ENCODE peak calls at places on chromosomes 2 and 18, in nine cellular contexts. S is psoas muscle, Q is Calu3, K is GM23338, H is SK-N-SH, D is kidney, E is WERI-Rb-1, O is tibial artery, R is Peyer's patch. M is an unnamed sample.

GRCh38 chr2:100877555-100877954 is 57.6 kb downstream of the NPAS2 start:
- DNase-seq in D (no peak), R (no peak), Q (no peak), H (no peak), K (no peak), S (no peak), O (no peak), E (no peak), M (no peak)

GRCh38 chr2:9343524-9343923 is 79.8 kb downstream of the ITGB1BP1 start:
- DNase-seq in H (no peak), K (no peak), O (no peak), Q (no peak), R (no peak), D (no peak), S (no peak), E (no peak), M (no peak)

GRCh38 chr2:73208258-73208657 is 5.8 kb upstream of the SMYD5 start:
- DNase-seq in H (no peak), E (no peak), O (no peak), R (no peak), K (no peak), D (no peak), Q (no peak), S (no peak), M (no peak)

GRCh38 chr2:3160751-3161330 is 216.8 kb downstream of the EIPR1 start:
- DNase-seq in K (no peak), D (no peak), H (no peak), E (no peak), O (no peak), S (no peak), R (no peak), Q (no peak), M (no peak)

GRCh38 chr2:233060500-233061006 is 411 bp downstream of the INPP5D start:
- DNase-seq in O (no peak), E (no peak), R (no peak), H (no peak), S (no peak), K (no peak), D (no peak), Q (no peak), M (no peak)

GRCh38 chr18:49016648-49017539 is 66.1 kb upstream of the SMAD7 start:
- DNase-seq in H (peak), Q (peak), S (peak), K (peak), D (peak), E (peak), R (peak), O (peak), M (no peak)

GRCh38 chr2:44342854-44343253 is 18.4 kb downstream of the PREPL start:
- DNase-seq in H (peak), K (peak), E (peak), S (no peak), Q (peak), D (no peak), R (no peak), O (no peak), M (no peak)

GRCh38 chr2:29405266-29405665 is 290.1 kb downstream of the CLIP4 start:
- DNase-seq in E (no peak), O (no peak), S (no peak), K (no peak), D (no peak), H (no peak), R (no peak), Q (no peak), M (no peak)

GRCh38 chr2:203685081-203685621 is 21.3 kb upstream of the CD28 start:
- DNase-seq in K (no peak), H (no peak), Q (peak), E (no peak), R (no peak), O (no peak), D (no peak), S (no peak), M (no peak)

GRCh38 chr18:21453512-21453862 is 147.0 kb downstream of the ESCO1 start:
- DNase-seq in K (no peak), O (no peak), E (no peak), Q (no peak), R (no peak), D (no peak), S (peak), H (no peak), M (no peak)

GRCh38 chr18:75143851-75144250 is 65.1 kb downstream of the PTGR3 start:
- DNase-seq in S (no peak), Q (no peak), D (no peak), H (no peak), E (peak), O (no peak), K (no peak), R (peak), M (no peak)

GRCh38 chr2:211823886-211824479 is 714.6 kb downstream of the ERBB4 start:
- DNase-seq in Q (no peak), R (no peak), O (no peak), E (no peak), S (no peak), H (no peak), D (no peak), K (no peak), M (no peak)

GRCh38 chr2:168175469-168175868 is 71.9 kb downstream of the STK39 start:
- DNase-seq in H (no peak), R (no peak), S (no peak), E (no peak), O (no peak), D (no peak), K (no peak), Q (no peak), M (no peak)

GRCh38 chr2:96816127-96816835 is at the start of gene CNNM3:
- DNase-seq in H (peak), D (peak), R (peak), K (peak), O (peak), E (peak), Q (peak), S (peak), M (peak)
- TF ChIP-seq CTCF in H (peak), D (peak), R (peak), K (peak), O (peak), E (peak), Q (peak), S (peak), M (peak)

GRCh38 chr2:197804758-197805597 is 585 bp downstream of the PLCL1 start:
- DNase-seq in H (peak), S (peak), R (peak), K (peak), Q (peak), D (peak), O (peak), E (peak), M (no peak)
- TF ChIP-seq CTCF in H (no peak), S (no peak), R (no peak), K (no peak), Q (no peak), D (no peak), O (peak), E (no peak), M (no peak)

DNA sequence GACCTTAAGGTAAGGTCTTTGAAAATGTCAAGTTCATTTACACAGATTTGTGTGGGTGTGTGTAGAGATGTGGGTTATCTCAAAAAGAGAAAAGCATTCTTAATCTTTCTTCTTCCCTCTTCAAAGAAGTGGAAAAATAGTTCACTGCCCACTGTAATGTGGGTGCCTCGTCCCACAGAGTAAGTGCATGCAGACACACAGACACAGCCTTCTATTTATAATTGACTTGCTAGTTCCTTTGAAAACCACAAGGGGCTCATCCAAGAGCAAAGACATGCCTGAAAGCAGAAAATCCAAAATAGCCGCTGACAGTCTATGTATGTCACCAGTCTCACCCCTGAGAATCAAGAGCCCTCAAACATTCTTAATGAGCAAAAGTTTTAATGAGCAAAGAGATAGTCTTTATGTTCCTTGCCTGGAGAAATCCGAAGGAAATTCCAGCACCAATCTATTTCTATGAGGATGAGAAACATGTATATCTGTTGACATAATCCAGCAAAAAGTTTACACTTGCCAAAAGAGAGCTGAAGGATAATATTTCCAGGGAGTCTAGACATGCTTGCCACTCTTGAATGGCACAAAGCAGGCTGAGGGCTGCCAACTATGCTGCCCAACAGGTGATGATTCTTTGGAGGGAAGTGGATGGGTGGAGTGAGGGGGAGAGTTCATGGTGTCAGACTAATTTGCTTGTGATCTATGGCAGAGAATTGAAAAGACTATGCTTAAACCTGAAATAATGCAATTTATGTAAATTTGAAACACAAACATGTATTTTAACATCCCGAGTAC is 93.9 kb downstream of the ACVR1 start:
- DNase-seq in D (no peak), E (no peak), H (peak), K (peak), Q (no peak), O (no peak), S (peak), R (no peak), M (no peak)
- TF ChIP-seq CTCF in D (no peak), E (peak), H (peak), K (peak), Q (peak), O (peak), S (peak), R (peak), M (no peak)

GRCh38 chr2:86107031-86107430 is 996 bp downstream of the PTCD3 start:
- DNase-seq in H (no peak), D (no peak), O (no peak), Q (no peak), R (no peak), S (no peak), E (no peak), K (no peak), M (no peak)

GRCh38 chr2:86105969-86106945 is at the start of gene PTCD3:
- DNase-seq in E (peak), R (peak), H (peak), D (peak), O (peak), Q (peak), S (peak), K (peak), M (no peak)

GRCh38 chr2:86102157-86102556 is 3.5 kb downstream of the POLR1A start:
- DNase-seq in E (no peak), K (no peak), S (no peak), Q (no peak), O (no peak), D (no peak), R (no peak), H (no peak), M (no peak)

GRCh38 chr2:86105252-86105968 is at the start of gene POLR1A:
- DNase-seq in S (peak), E (peak), Q (peak), H (peak), O (peak), K (peak), D (peak), R (peak), M (no peak)
- TF ChIP-seq CTCF in S (peak), E (no peak), Q (no peak), H (peak), O (peak), K (no peak), D (no peak), R (no peak), M (no peak)